ENCODE peak calls at places on chromosomes 13 and 19, in seven cellular contexts. One of them, this sample, is unnamed.

GRCh38 chr13:32902898-32903297 is 113.3 kb upstream of the KL start:
- DNase-seq in uterus: peak
- DNase-seq in GM23338: peak
- DNase-seq in left ventricle myocardium inferior: peak
- DNase-seq in Panc1: no peak
- DNase-seq in fibroblast of pulmonary artery: peak
- DNase-seq in tibial artery: peak
- DNase-seq in this sample: peak

GRCh38 chr13:87497426-87497825 is 173.7 kb upstream of the SLITRK5 start:
- DNase-seq in uterus: no peak
- DNase-seq in GM23338: no peak
- DNase-seq in left ventricle myocardium inferior: no peak
- DNase-seq in Panc1: no peak
- DNase-seq in fibroblast of pulmonary artery: no peak
- DNase-seq in tibial artery: no peak
- DNase-seq in this sample: no peak

GRCh38 chr19:38004505-38005223 is 97.7 kb downstream of the SIPA1L3 start:
- DNase-seq in uterus: peak
- DNase-seq in GM23338: peak
- DNase-seq in left ventricle myocardium inferior: peak
- DNase-seq in Panc1: peak
- DNase-seq in fibroblast of pulmonary artery: peak
- DNase-seq in tibial artery: peak
- DNase-seq in this sample: peak

GRCh38 chr19:19256072-19256969 is 16.8 kb downstream of the TM6SF2 start:
- DNase-seq in uterus: no peak
- DNase-seq in GM23338: peak
- DNase-seq in left ventricle myocardium inferior: no peak
- DNase-seq in Panc1: no peak
- DNase-seq in fibroblast of pulmonary artery: peak
- DNase-seq in tibial artery: no peak
- DNase-seq in this sample: no peak

GRCh38 chr13:46386996-46387851 is at the start of gene RUBCNL:
- DNase-seq in uterus: peak
- DNase-seq in GM23338: peak
- DNase-seq in left ventricle myocardium inferior: peak
- DNase-seq in Panc1: no peak
- DNase-seq in fibroblast of pulmonary artery: no peak
- DNase-seq in tibial artery: no peak
- DNase-seq in this sample: peak

GRCh38 chr19:42023121-42023942 is 29.3 kb upstream of the ATP1A3 start:
- DNase-seq in uterus: no peak
- DNase-seq in GM23338: peak
- DNase-seq in left ventricle myocardium inferior: no peak
- DNase-seq in Panc1: no peak
- DNase-seq in fibroblast of pulmonary artery: peak
- DNase-seq in tibial artery: no peak
- DNase-seq in this sample: peak

GRCh38 chr13:25169356-25169755 is 2.7 kb downstream of the AMER2 start:
- DNase-seq in uterus: no peak
- DNase-seq in GM23338: no peak
- DNase-seq in left ventricle myocardium inferior: no peak
- DNase-seq in Panc1: no peak
- DNase-seq in fibroblast of pulmonary artery: no peak
- DNase-seq in tibial artery: no peak
- DNase-seq in this sample: no peak

GRCh38 chr13:20943519-20944012 is 41.0 kb upstream of the XPO4 start:
- DNase-seq in uterus: peak
- DNase-seq in GM23338: peak
- DNase-seq in left ventricle myocardium inferior: peak
- DNase-seq in Panc1: peak
- DNase-seq in fibroblast of pulmonary artery: peak
- DNase-seq in tibial artery: peak
- DNase-seq in this sample: peak

GRCh38 chr19:19582471-19582870 is 36.0 kb downstream of the PBX4 start:
- DNase-seq in uterus: no peak
- DNase-seq in GM23338: no peak
- DNase-seq in left ventricle myocardium inferior: no peak
- DNase-seq in Panc1: no peak
- DNase-seq in fibroblast of pulmonary artery: no peak
- DNase-seq in tibial artery: no peak
- DNase-seq in this sample: no peak

GRCh38 chr19:40809358-40810086 is 10.5 kb downstream of the EGLN2 start:
- DNase-seq in uterus: no peak
- DNase-seq in GM23338: no peak
- DNase-seq in left ventricle myocardium inferior: no peak
- DNase-seq in Panc1: no peak
- DNase-seq in fibroblast of pulmonary artery: no peak
- DNase-seq in tibial artery: no peak
- DNase-seq in this sample: no peak

DNA sequence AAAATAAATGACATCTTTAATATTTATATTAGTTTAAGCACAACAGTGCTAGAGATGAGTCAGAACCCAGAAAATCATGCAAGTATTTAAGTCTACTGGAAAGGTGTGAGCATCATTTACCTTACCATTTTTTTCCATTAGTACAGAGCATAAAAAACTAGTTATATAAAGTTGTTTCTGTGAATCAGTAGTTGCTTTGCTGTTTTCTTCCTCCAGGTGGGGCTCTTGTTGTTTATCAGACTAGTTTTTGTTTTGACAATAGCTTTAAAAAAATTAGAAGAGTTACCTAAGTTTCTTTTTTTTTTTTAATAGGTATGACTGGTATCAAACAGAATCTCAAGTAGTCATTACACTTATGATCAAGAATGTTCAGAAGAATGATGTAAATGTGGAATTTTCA is 12.7 kb downstream of the SUGT1 start:
- DNase-seq in uterus: no peak
- DNase-seq in GM23338: peak
- DNase-seq in left ventricle myocardium inferior: no peak
- DNase-seq in Panc1: no peak
- DNase-seq in fibroblast of pulmonary artery: peak
- DNase-seq in tibial artery: no peak
- DNase-seq in this sample: no peak
- TF ChIP-seq CTCF in uterus: no peak
- TF ChIP-seq CTCF in GM23338: no peak
- TF ChIP-seq CTCF in left ventricle myocardium inferior: peak
- TF ChIP-seq CTCF in Panc1: peak
- TF ChIP-seq CTCF in fibroblast of pulmonary artery: peak
- TF ChIP-seq CTCF in tibial artery: no peak
- TF ChIP-seq CTCF in this sample: no peak

GRCh38 chr19:7083076-7083956 is 13.8 kb downstream of the ZNF557 start:
- DNase-seq in uterus: no peak
- DNase-seq in GM23338: peak
- DNase-seq in left ventricle myocardium inferior: no peak
- DNase-seq in Panc1: no peak
- DNase-seq in fibroblast of pulmonary artery: peak
- DNase-seq in tibial artery: no peak
- DNase-seq in this sample: no peak
- TF ChIP-seq CTCF in uterus: no peak
- TF ChIP-seq CTCF in GM23338: no peak
- TF ChIP-seq CTCF in left ventricle myocardium inferior: no peak
- TF ChIP-seq CTCF in Panc1: no peak
- TF ChIP-seq CTCF in fibroblast of pulmonary artery: no peak
- TF ChIP-seq CTCF in tibial artery: no peak
- TF ChIP-seq CTCF in this sample: no peak

GRCh38 chr13:95474992-95475391 is 77.5 kb upstream of the CLDN10 start:
- DNase-seq in uterus: no peak
- DNase-seq in GM23338: peak
- DNase-seq in left ventricle myocardium inferior: no peak
- DNase-seq in Panc1: no peak
- DNase-seq in fibroblast of pulmonary artery: no peak
- DNase-seq in tibial artery: no peak
- DNase-seq in this sample: no peak
- TF ChIP-seq CTCF in uterus: no peak
- TF ChIP-seq CTCF in GM23338: peak
- TF ChIP-seq CTCF in left ventricle myocardium inferior: no peak
- TF ChIP-seq CTCF in Panc1: no peak
- TF ChIP-seq CTCF in fibroblast of pulmonary artery: no peak
- TF ChIP-seq CTCF in tibial artery: no peak
- TF ChIP-seq CTCF in this sample: no peak

DNA sequence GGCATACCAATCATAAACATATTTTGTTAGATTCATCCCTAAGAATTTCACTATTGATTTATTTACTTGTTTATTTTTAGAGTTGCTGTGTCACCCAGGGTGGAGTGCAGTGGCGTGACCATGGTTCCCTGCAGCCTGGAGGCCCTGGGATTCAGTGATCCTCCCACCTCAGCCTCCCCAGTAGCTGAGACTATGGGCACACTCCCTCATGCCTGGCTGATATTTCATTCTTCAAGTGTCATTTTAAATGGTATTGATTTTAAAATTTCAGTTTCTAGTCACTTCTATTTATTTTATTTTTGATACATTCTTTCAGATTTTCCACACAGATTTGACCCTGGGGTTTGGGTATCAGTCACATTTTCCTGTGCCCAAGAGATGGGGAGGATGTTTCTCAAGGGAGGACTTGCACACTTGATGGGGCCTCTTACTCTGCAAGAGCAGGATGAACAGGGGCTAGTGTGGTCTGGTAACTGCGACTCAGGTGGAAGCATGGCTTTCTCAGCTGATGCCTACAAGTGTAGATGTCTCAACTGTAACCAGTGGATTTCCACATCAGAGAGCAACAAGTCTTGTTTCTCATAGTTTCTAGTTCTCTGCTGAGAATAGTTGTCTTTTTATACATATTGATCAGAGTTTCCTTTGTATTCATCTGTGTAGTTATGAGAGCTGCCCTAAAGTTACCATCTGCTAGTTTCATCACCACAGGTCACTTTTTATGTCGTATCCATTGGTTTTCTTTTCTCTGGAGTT is 40.2 kb downstream of the CCNE1 start:
- DNase-seq in uterus: no peak
- DNase-seq in GM23338: no peak
- DNase-seq in left ventricle myocardium inferior: no peak
- DNase-seq in Panc1: no peak
- DNase-seq in fibroblast of pulmonary artery: no peak
- DNase-seq in tibial artery: no peak
- DNase-seq in this sample: no peak
- TF ChIP-seq CTCF in uterus: no peak
- TF ChIP-seq CTCF in GM23338: no peak
- TF ChIP-seq CTCF in left ventricle myocardium inferior: no peak
- TF ChIP-seq CTCF in Panc1: no peak
- TF ChIP-seq CTCF in fibroblast of pulmonary artery: no peak
- TF ChIP-seq CTCF in tibial artery: no peak
- TF ChIP-seq CTCF in this sample: no peak

GRCh38 chr13:98263841-98264240 is 86.8 kb upstream of the RNF113B start:
- DNase-seq in uterus: no peak
- DNase-seq in GM23338: no peak
- DNase-seq in left ventricle myocardium inferior: no peak
- DNase-seq in Panc1: no peak
- DNase-seq in fibroblast of pulmonary artery: no peak
- DNase-seq in tibial artery: no peak
- DNase-seq in this sample: no peak

GRCh38 chr13:98258226-98258625 is 81.2 kb upstream of the RNF113B start:
- DNase-seq in uterus: no peak
- DNase-seq in GM23338: no peak
- DNase-seq in left ventricle myocardium inferior: no peak
- DNase-seq in Panc1: no peak
- DNase-seq in fibroblast of pulmonary artery: no peak
- DNase-seq in tibial artery: no peak
- DNase-seq in this sample: no peak

GRCh38 chr13:98262307-98262706 is 85.2 kb upstream of the RNF113B start:
- DNase-seq in uterus: no peak
- DNase-seq in GM23338: no peak
- DNase-seq in left ventricle myocardium inferior: no peak
- DNase-seq in Panc1: no peak
- DNase-seq in fibroblast of pulmonary artery: no peak
- DNase-seq in tibial artery: no peak
- DNase-seq in this sample: no peak

GRCh38 chr13:98260357-98261164 is 83.5 kb upstream of the RNF113B start:
- DNase-seq in uterus: no peak
- DNase-seq in GM23338: no peak
- DNase-seq in left ventricle myocardium inferior: no peak
- DNase-seq in Panc1: no peak
- DNase-seq in fibroblast of pulmonary artery: no peak
- DNase-seq in tibial artery: no peak
- DNase-seq in this sample: no peak

DNA sequence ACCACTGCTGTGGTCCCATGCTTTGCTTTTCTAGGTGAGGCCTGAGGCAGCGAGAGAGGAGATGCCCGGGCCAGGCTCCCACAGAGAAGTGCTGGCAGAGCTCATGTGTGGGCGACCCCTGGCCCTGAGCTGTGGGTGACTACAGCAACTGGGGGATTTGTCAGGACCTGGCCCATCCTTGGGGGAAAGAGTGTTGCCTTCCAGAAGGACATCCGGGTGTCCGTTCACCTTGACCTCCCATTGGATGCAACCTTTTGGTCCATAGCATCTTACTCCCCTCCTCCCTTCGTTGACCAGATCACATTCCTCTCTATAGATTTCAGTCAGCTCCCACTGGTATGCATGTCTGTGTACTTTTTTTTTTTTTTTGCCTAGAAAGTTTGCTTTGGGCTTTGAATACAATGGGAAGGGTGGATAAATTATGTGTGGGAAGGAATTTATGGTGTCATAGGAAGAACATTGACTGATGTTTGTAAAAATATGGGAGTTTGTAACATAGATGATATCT is 84.2 kb upstream of the RNF113B start:
- DNase-seq in uterus: no peak
- DNase-seq in GM23338: no peak
- DNase-seq in left ventricle myocardium inferior: no peak
- DNase-seq in Panc1: no peak
- DNase-seq in fibroblast of pulmonary artery: no peak
- DNase-seq in tibial artery: no peak
- DNase-seq in this sample: no peak
- TF ChIP-seq CTCF in uterus: no peak
- TF ChIP-seq CTCF in GM23338: no peak
- TF ChIP-seq CTCF in left ventricle myocardium inferior: no peak
- TF ChIP-seq CTCF in Panc1: no peak
- TF ChIP-seq CTCF in fibroblast of pulmonary artery: no peak
- TF ChIP-seq CTCF in tibial artery: no peak
- TF ChIP-seq CTCF in this sample: no peak

DNA sequence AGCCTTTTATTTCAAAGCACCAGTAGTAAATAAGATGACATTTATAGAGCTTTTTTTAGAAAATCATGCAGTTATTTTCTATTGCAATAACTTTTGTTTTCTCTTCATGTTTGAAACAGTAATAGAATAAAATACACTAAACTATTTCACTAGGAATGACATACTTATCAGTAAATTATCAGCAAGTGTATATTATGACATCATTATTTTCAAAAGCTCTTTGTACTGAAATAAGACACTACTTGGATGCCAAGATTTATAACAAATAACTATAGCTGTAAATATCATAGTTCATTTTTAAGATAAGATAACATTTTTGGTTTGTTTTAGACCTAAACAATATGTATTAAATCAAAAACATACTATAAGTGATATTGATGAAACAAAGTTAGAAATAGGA is 56.8 kb downstream of the STOML3 start:
- DNase-seq in uterus: no peak
- DNase-seq in GM23338: no peak
- DNase-seq in left ventricle myocardium inferior: no peak
- DNase-seq in Panc1: no peak
- DNase-seq in fibroblast of pulmonary artery: no peak
- DNase-seq in tibial artery: no peak
- DNase-seq in this sample: no peak
- TF ChIP-seq CTCF in uterus: no peak
- TF ChIP-seq CTCF in GM23338: no peak
- TF ChIP-seq CTCF in left ventricle myocardium inferior: no peak
- TF ChIP-seq CTCF in Panc1: no peak
- TF ChIP-seq CTCF in fibroblast of pulmonary artery: no peak
- TF ChIP-seq CTCF in tibial artery: no peak
- TF ChIP-seq CTCF in this sample: no peak

This sample was measured in heart left ventricle.